ENCODE peak calls at places on chromosomes 2 and 18, in four cellular contexts. F is GM23338, A is IMR-90, X is GM23248. O is an unnamed sample. For H3K4me1, the result is how much of the 10 kb centered on the place peaks cover.

GRCh38 chr18:49697757-49698595 is 115.4 kb downstream of the ACAA2 start:
- DNase-seq in X (peak), A (peak), F (peak), O (no peak)

GRCh38 chr18:37630326-37630725 is 64.7 kb upstream of the CELF4 start:
- DNase-seq in X (no peak), F (no peak), A (no peak), O (no peak)

GRCh38 chr2:117555965-117556364 is 258.5 kb upstream of the DDX18 start:
- DNase-seq in F (no peak), X (no peak), A (no peak), O (no peak)

GRCh38 chr2:85169581-85169980 is 36.4 kb downstream of the TCF7L1 start:
- DNase-seq in X (no peak), A (no peak), F (no peak), O (no peak)

GRCh38 chr2:30456578-30456977 is 9.5 kb downstream of the LCLAT1 start:
- DNase-seq in F (no peak), A (no peak), X (no peak), O (no peak)

GRCh38 chr2:172734711-172735645 is 667 bp upstream of the RAPGEF4 start:
- DNase-seq in X (peak), A (no peak), F (peak), O (no peak)

GRCh38 chr2:66169076-66169475 is 265.8 kb upstream of the MEIS1 start:
- DNase-seq in F (no peak), A (no peak), X (no peak), O (no peak)

GRCh38 chr2:37167636-37168182 is 10.9 kb upstream of the EIF2AK2 start:
- DNase-seq in F (no peak), A (no peak), X (peak), O (no peak)

GRCh38 chr2:10061221-10061925 is 18.0 kb downstream of the KLF11 start:
- DNase-seq in X (no peak), F (no peak), A (no peak), O (no peak)

GRCh38 chr18:45856526-45856925 is 31.1 kb downstream of the SIGLEC15 start:
- DNase-seq in F (no peak), X (peak), A (peak), O (peak)

GRCh38 chr18:32029558-32029957 is 10.9 kb downstream of the RNF125 start:
- DNase-seq in X (no peak), A (no peak), F (no peak), O (no peak)

GRCh38 chr2:110740747-110741349 is 8.5 kb downstream of the ACOXL start:
- DNase-seq in X (no peak), A (no peak), F (no peak), O (no peak)

GRCh38 chr2:33146112-33146511 is 199.4 kb downstream of the LTBP1 start:
- DNase-seq in F (no peak), X (peak), A (peak), O (peak)

GRCh38 chr2:96867756-96868554 is 1.9 kb downstream of the SEMA4C start:
- DNase-seq in F (no peak), X (peak), A (no peak), O (no peak)

GRCh38 chr2:20575935-20576597 is 74.8 kb downstream of the HS1BP3 start:
- DNase-seq in A (no peak), F (no peak), X (no peak), O (no peak)

GRCh38 chr2:20576598-20577115 is 74.2 kb downstream of the HS1BP3 start:
- DNase-seq in F (no peak), A (no peak), X (no peak), O (no peak)

GRCh38 chr2:20578266-20578894 is 72.5 kb downstream of the HS1BP3 start:
- DNase-seq in F (no peak), X (no peak), A (no peak), O (no peak)

GRCh38 chr2:20578895-20579825 is 71.7 kb downstream of the HS1BP3 start:
- DNase-seq in F (peak), A (peak), X (peak), O (peak)

GRCh38 chr2:20577495-20578235 is 73.2 kb downstream of the HS1BP3 start:
- DNase-seq in X (peak), A (peak), F (no peak), O (no peak)
- H3K4me1 ChIP-seq in X (under half), A (under half), F (under half), O (under half)

GRCh38 chr2:191318729-191319078 is 73.5 kb downstream of the MYO1B start:
- DNase-seq in A (peak), X (peak), F (peak), O (peak)
- H3K4me2 ChIP-seq in A (peak), X (peak), F (peak), O (peak)

GRCh38 chr2:70930371-70931329 is 5.0 kb upstream of the ATP6V1B1 start:
- DNase-seq in A (no peak), F (no peak), X (no peak), O (no peak)
- H3K4me1 ChIP-seq in A (under half), F (under half), X (under half), O (under half)

DNA sequence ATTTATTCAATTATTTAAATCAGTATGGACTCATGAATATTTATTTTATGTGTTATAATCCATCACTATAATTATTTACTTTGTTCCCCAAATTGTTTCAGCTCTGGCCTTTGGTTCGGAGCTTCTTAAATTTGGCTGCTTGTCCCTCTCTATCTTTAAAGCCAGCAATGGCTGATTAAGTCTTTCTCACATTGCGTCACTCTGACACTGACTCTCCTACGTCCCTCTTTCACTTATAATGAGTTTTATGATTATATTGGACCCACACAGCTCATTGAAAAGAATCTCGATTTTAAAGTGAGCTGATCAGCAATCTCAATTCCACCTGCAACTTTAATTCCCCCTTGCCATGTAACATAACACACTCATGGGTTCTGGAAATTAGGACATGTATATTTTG is 185.2 kb upstream of the SLC39A10 start:
- DNase-seq in X (no peak), A (no peak), F (no peak), O (no peak)
- H3K4me2 ChIP-seq in X (no peak), A (no peak), F (no peak), O (no peak)

GRCh38 chr2:239393941-239394340 is 6.9 kb downstream of the HDAC4 start:
- DNase-seq in X (peak), A (peak), F (no peak), O (no peak)

GRCh38 chr2:239394346-239394945 is 6.4 kb downstream of the HDAC4 start:
- DNase-seq in A (no peak), F (no peak), X (no peak), O (no peak)

GRCh38 chr2:239392072-239392357 is 8.8 kb downstream of the HDAC4 start:
- DNase-seq in A (no peak), F (no peak), X (no peak), O (no peak)

GRCh38 chr2:239392688-239393400 is 8.0 kb downstream of the HDAC4 start:
- DNase-seq in A (no peak), X (no peak), F (no peak), O (no peak)

GRCh38 chr2:239393401-239393940 is 7.3 kb downstream of the HDAC4 start:
- DNase-seq in X (peak), A (no peak), F (no peak), O (no peak)
- H3K4me1 ChIP-seq in X (under half), A (under half), F (under half), O (under half)

DNA sequence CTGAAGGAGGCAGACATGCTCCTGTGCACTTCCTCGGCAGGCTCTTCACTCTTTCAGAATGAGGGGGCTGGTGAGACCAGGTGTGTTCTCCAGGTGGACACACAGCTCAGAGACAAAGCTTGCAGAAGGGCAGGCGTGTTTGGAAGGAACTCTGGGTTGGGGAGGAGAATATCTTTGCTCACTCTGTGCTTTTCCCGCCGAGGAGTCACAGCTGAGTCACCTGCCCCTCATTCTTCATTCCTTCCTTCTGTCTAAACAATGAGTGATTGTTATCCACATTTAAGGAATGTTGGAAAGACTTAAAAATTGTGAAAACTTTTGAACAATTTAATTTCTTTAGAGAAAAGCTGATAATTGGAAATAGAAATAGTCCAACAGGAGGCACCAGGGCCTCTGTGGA is 126.3 kb upstream of the TPO start:
- DNase-seq in A (no peak), X (no peak), F (no peak), O (no peak)
- H3K4me2 ChIP-seq in A (no peak), X (no peak), F (no peak), O (no peak)

DNA sequence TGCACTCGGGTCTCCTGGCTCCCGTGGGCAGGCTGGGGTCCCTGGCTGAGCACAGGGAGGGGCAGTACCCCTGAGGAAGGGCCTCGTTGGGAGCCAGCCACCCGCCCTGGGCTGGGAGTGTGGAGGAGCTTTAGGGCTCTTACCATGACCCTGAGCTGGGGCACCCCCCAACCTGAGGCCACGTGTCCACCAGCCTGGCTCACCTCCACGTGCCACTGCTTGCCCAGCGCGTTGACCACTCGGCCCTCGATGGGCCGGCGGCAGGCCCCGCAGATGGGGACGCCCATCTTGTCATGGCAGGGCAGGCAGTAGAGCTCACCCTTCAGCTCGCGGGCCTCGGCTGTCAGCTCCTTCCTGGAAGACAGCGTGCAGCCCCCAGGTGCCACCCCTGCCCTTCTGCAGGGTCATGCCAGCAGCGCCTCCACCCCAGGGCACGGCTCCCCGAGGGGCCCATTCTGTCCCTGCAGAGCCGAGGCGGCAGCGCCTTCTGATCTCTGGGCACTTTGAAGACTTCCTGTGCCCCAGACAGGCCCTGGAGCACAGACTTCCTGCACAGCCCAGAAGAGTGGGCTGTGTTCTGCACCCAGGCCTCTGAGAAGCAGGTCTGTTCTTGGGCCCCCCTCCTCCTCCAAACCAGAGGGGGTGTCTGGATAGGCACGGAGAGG is 4.0 kb upstream of the GPR17 start:
- DNase-seq in X (no peak), A (no peak), F (no peak), O (no peak)
- H3K4me1 ChIP-seq in X (under half), A (under half), F (under half), O (under half)

GRCh38 chr2:8481463-8482009 is 200.3 kb upstream of the ID2 start:
- DNase-seq in X (no peak), A (no peak), F (no peak), O (no peak)
- H3K4me2 ChIP-seq in X (no peak), A (no peak), F (no peak), O (no peak)

O was measured in fibroblast of lung.